ENCODE peak calls at places on chromosomes 12 and 14, in five cellular contexts. K is endothelial cell of umbilical vein, I is HCT116, N is esophagus muscularis mucosa, J is upper lobe of left lung. C is an unnamed sample. For H3K36me3, the result is how much of the 10 kb centered on the place peaks cover.

GRCh38 chr12:69070319-69071090 is 137.5 kb upstream of the CPM start:
- DNase-seq in K (peak), I (peak), N (no peak), J (no peak), C (no peak)

GRCh38 chr14:45893127-45893526 is 640.1 kb upstream of the MIS18BP1 start:
- DNase-seq in K (no peak), I (no peak), N (no peak), J (no peak), C (no peak)

GRCh38 chr12:128269108-128269713 is 2.2 kb downstream of the TMEM132C start:
- DNase-seq in K (no peak), I (no peak), N (no peak), J (no peak), C (no peak)

GRCh38 chr12:113359133-113359938 is 949 bp downstream of the PLBD2 start:
- DNase-seq in K (no peak), I (no peak), N (no peak), J (no peak), C (no peak)

GRCh38 chr12:52280796-52281560 is 6.5 kb downstream of the KRT86 start:
- DNase-seq in K (no peak), I (peak), N (no peak), J (no peak), C (peak)

GRCh38 chr12:38386238-38386985 is 69.8 kb downstream of the ALG10B start:
- DNase-seq in K (no peak), I (no peak), N (no peak), J (no peak), C (no peak)

GRCh38 chr14:35320472-35320871 is 28.3 kb downstream of the PSMA6 start:
- DNase-seq in K (no peak), I (no peak), N (no peak), J (no peak), C (no peak)

GRCh38 chr14:68608235-68608962 is 184.5 kb downstream of the ZFP36L1 start:
- DNase-seq in K (no peak), I (no peak), N (no peak), J (no peak), C (no peak)

GRCh38 chr12:6620137-6620884 is 13.1 kb upstream of the CHD4 start:
- DNase-seq in K (peak), I (no peak), N (no peak), J (peak), C (peak)

GRCh38 chr12:78559441-78559840 is 305.1 kb upstream of the SYT1 start:
- DNase-seq in K (no peak), I (no peak), N (no peak), J (no peak), C (no peak)

GRCh38 chr12:9642606-9643270 is 26.8 kb upstream of the CLEC2D start:
- DNase-seq in K (no peak), I (no peak), N (no peak), J (no peak), C (no peak)

GRCh38 chr12:2406903-2407302 is 354.1 kb downstream of the CACNA1C start:
- DNase-seq in K (no peak), I (no peak), N (no peak), J (no peak), C (no peak)

GRCh38 chr12:16238661-16239060 is 38.8 kb downstream of the SLC15A5 start:
- DNase-seq in K (no peak), I (no peak), N (no peak), J (no peak), C (no peak)

GRCh38 chr12:49041881-49042484 is 18.6 kb downstream of the KMT2D start:
- DNase-seq in K (no peak), I (no peak), N (no peak), J (no peak), C (no peak)

GRCh38 chr14:105023144-105023543 is 2.3 kb upstream of the CDCA4 start:
- DNase-seq in K (peak), I (no peak), N (no peak), J (no peak), C (no peak)
- TF ChIP-seq POLR2AphosphoS5 in K (peak), I (no peak), N (no peak), J (no peak), C (no peak)

DNA sequence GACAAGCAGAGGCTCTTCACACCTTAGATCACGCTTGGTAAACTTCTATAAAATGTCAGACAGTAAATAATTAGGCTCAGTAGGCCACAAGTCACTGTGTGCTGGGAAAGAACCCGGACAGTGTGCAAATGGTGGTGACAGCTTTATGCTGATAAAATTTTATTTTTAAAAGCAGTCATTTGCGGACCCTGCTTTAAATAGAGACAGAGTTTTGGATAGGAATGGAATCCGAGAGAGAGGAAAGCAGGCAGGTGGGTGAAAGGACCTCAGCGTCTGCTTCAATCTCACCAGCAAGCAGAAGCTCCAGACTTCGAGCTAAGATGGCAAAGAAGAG is 21.4 kb downstream of the ANKLE2 start:
- DNase-seq in K (no peak), I (no peak), N (no peak), J (no peak), C (no peak)
- H3K36me3 ChIP-seq in K (under half), I (half or more), N (half or more), J (half or more), C (half or more)

DNA sequence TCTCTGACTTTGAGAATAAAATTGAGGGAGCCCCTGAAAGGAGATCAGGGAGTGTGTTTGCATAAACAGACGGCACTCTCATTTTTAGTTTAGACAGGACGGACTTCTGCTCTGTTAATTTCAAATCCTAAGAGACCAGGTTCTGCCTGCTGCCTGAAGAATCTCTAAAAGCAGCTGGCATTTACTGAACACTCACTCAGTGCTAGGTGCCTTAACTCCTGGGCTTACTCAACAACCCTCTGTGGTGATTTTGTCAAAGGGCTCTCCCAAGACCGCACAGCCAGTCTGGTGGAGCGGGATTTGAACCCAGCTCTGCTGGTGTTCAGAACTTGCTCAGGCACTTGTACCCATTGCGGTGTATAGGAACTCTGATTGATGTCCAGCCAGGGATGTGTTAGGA is 2.2 kb downstream of the ORAI1 start:
- DNase-seq in K (no peak), I (no peak), N (no peak), J (no peak), C (no peak)
- H3K27ac ChIP-seq in K (peak), I (peak), N (no peak), J (peak), C (peak)

GRCh38 chr12:14981049-14981448 is 8.2 kb downstream of the PDE6H start:
- DNase-seq in K (no peak), I (no peak), N (no peak), J (no peak), C (no peak)
- TF ChIP-seq POLR2AphosphoS5 in K (no peak), I (no peak), N (no peak), J (peak), C (no peak)

GRCh38 chr12:108645686-108646596 is 12.2 kb upstream of the SELPLG start:
- DNase-seq in K (no peak), I (no peak), N (no peak), J (no peak), C (no peak)
- H3K36me3 ChIP-seq in K (under half), I (under half), N (under half), J (half or more), C (under half)

DNA sequence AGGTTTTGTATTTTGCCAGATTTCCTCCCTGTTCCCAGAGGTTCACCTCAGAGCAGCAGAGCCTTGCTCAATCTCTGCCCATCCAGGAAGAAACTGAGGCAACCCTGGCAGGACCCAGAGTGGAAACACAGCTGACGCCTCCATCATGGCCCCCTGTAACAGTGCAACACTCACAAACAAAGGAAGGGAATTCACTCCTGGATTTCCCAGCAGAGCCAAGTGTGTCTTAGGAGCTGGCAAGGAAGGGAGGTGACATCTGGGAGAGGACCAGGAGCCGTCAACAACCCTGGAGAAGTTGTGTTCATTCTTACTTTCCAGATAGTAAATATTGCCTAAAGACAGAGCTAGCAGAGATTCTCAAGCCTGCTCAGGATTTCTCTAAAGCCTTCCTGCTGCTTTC is 73.7 kb downstream of the IRF2BPL start:
- DNase-seq in K (peak), I (no peak), N (no peak), J (no peak), C (no peak)
- H3K27ac ChIP-seq in K (peak), I (peak), N (peak), J (peak), C (peak)

GRCh38 chr14:39179042-39179441 is 4.0 kb downstream of the PNN start:
- DNase-seq in K (no peak), I (no peak), N (no peak), J (no peak), C (no peak)

GRCh38 chr14:39181693-39182047 is 6.6 kb downstream of the PNN start:
- DNase-seq in K (no peak), I (no peak), N (no peak), J (no peak), C (no peak)

GRCh38 chr14:39182770-39183684 is 8.0 kb downstream of the PNN start:
- DNase-seq in K (no peak), I (no peak), N (no peak), J (no peak), C (no peak)

GRCh38 chr14:39181026-39181692 is 6.1 kb downstream of the PNN start:
- DNase-seq in K (no peak), I (no peak), N (no peak), J (no peak), C (no peak)

DNA sequence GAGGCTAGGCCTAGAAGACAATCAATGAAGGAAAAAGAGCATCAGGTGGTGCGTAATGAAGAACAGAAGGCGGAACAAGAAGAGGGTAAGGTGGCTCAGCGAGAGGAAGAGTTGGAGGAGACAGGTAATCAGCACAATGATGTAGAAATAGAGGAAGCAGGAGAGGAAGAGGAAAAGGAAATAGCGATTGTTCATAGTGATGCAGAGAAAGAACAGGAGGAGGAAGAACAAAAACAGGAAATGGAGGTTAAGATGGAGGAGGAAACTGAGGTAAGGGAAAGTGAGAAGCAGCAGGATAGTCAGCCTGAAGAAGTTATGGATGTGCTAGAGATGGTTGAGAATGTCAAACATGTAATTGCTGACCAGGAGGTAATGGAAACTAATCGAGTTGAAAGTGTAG is 5.5 kb downstream of the PNN start:
- DNase-seq in K (no peak), I (no peak), N (no peak), J (no peak), C (no peak)
- TF ChIP-seq POLR2AphosphoS5 in K (no peak), I (no peak), N (no peak), J (no peak), C (no peak)

DNA sequence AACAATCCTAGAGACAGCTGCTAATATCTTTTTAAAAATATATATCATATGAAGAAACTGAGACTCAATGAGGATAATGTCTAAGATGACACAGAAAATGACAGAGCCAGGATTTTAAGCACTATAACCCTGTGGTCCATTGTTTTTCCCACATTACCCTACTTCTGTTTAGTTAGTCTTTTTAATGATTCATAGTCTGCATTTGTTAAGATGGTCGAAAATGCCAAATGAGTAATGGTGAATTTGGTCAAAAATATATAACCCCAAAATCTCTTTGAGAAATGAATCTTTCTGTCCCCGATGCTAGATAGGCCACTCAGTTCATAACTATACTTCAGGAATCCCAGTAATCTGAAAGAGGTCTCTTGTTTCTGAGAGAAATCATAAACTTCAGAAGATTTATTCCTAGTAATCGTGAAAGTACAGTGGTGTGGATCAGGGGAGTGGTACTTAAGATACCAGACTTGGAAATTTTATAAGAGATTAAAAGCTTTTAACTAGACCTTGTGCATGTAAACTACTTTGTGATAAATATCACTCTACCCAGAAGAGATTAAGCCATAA is 10.8 kb downstream of the RTRAF start:
- DNase-seq in K (no peak), I (no peak), N (no peak), J (no peak), C (no peak)
- H3K36me3 ChIP-seq in K (under half), I (under half), N (under half), J (half or more), C (half or more)

GRCh38 chr14:52021971-52022600 is 32.7 kb downstream of the RTRAF start:
- DNase-seq in K (peak), I (no peak), N (no peak), J (no peak), C (no peak)
- H3K27ac ChIP-seq in K (peak), I (no peak), N (no peak), J (peak), C (no peak)